ENCODE peak calls at places on chromosome 17, in five cellular contexts. One of them, this sample, is unnamed.

GRCh38 chr17:18139949-18140348 is 31.4 kb downstream of the MYO15A start:
- DNase-seq in upper lobe of right lung: no peak
- DNase-seq in pancreas: no peak
- DNase-seq in heart right ventricle: no peak
- DNase-seq in GM12878: no peak
- DNase-seq in this sample: no peak

GRCh38 chr17:74842599-74843351 is 16.9 kb downstream of the GRIN2C start:
- DNase-seq in GM12878: no peak
- DNase-seq in upper lobe of right lung: peak; percentile 92
- DNase-seq in heart right ventricle: peak; percentile 62
- DNase-seq in pancreas: peak; percentile 69
- DNase-seq in this sample: no peak

GRCh38 chr17:44539664-44540063 is 17.6 kb upstream of the FZD2 start:
- DNase-seq in heart right ventricle: no peak
- DNase-seq in GM12878: no peak
- DNase-seq in pancreas: no peak
- DNase-seq in upper lobe of right lung: no peak
- DNase-seq in this sample: no peak

GRCh38 chr17:15247891-15248529 is 17.1 kb downstream of the PMP22 start:
- DNase-seq in pancreas: no peak
- DNase-seq in GM12878: no peak
- DNase-seq in upper lobe of right lung: no peak
- DNase-seq in heart right ventricle: no peak
- DNase-seq in this sample: no peak

GRCh38 chr17:36592711-36593321 is 1.1 kb downstream of the DHRS11 start:
- DNase-seq in heart right ventricle: no peak
- DNase-seq in GM12878: no peak
- DNase-seq in pancreas: no peak
- DNase-seq in upper lobe of right lung: no peak
- DNase-seq in this sample: no peak

GRCh38 chr17:83152745-83153611 is 73.6 kb downstream of the METRNL start:
- DNase-seq in heart right ventricle: peak; percentile 65
- DNase-seq in upper lobe of right lung: no peak
- DNase-seq in pancreas: no peak
- DNase-seq in GM12878: no peak
- DNase-seq in this sample: no peak

GRCh38 chr17:58278661-58279015 is 2.1 kb downstream of the MPO start:
- DNase-seq in upper lobe of right lung: peak; percentile 69
- DNase-seq in pancreas: no peak
- DNase-seq in heart right ventricle: no peak
- DNase-seq in GM12878: no peak
- DNase-seq in this sample: no peak

GRCh38 chr17:39769974-39770587 is 32.3 kb downstream of the GRB7 start:
- DNase-seq in upper lobe of right lung: no peak
- DNase-seq in GM12878: peak; percentile 84
- DNase-seq in heart right ventricle: no peak
- DNase-seq in pancreas: no peak
- DNase-seq in this sample: no peak

GRCh38 chr17:56917559-56918296 is 3.9 kb upstream of the TRIM25 start:
- DNase-seq in pancreas: no peak
- DNase-seq in heart right ventricle: no peak
- DNase-seq in GM12878: no peak
- DNase-seq in upper lobe of right lung: no peak
- DNase-seq in this sample: no peak

GRCh38 chr17:82297280-82297803 is 20.1 kb downstream of the CD7 start:
- DNase-seq in pancreas: peak; percentile 72
- DNase-seq in upper lobe of right lung: peak; percentile 92
- DNase-seq in heart right ventricle: peak; percentile 67
- DNase-seq in GM12878: peak; percentile 50
- DNase-seq in this sample: peak; percentile 98

GRCh38 chr17:66533572-66533971 is 231.2 kb downstream of the PRKCA start:
- DNase-seq in pancreas: no peak
- DNase-seq in GM12878: no peak
- DNase-seq in heart right ventricle: no peak
- DNase-seq in upper lobe of right lung: no peak
- DNase-seq in this sample: no peak

GRCh38 chr17:80068301-80069160 is 32.1 kb downstream of the CCDC40 start:
- DNase-seq in pancreas: peak; percentile 63
- DNase-seq in heart right ventricle: peak; percentile 32
- DNase-seq in GM12878: no peak
- DNase-seq in upper lobe of right lung: no peak
- DNase-seq in this sample: no peak

GRCh38 chr17:82367724-82368524 is 3.6 kb upstream of the UTS2R start:
- DNase-seq in pancreas: no peak
- DNase-seq in GM12878: no peak
- DNase-seq in heart right ventricle: no peak
- DNase-seq in upper lobe of right lung: no peak
- DNase-seq in this sample: no peak

GRCh38 chr17:69388791-69389442 is 25.6 kb upstream of the MAP2K6 start:
- DNase-seq in pancreas: no peak
- DNase-seq in GM12878: no peak
- DNase-seq in heart right ventricle: no peak
- DNase-seq in upper lobe of right lung: no peak
- DNase-seq in this sample: no peak

GRCh38 chr17:74444406-74444805 is 12.5 kb downstream of the GPRC5C start:
- DNase-seq in heart right ventricle: no peak
- DNase-seq in upper lobe of right lung: peak; percentile 70
- DNase-seq in GM12878: no peak
- DNase-seq in pancreas: no peak
- DNase-seq in this sample: no peak

GRCh38 chr17:77924757-77925336 is 33.7 kb upstream of the TNRC6C start:
- DNase-seq in pancreas: no peak
- DNase-seq in upper lobe of right lung: no peak
- DNase-seq in heart right ventricle: peak; percentile 72
- DNase-seq in GM12878: no peak
- DNase-seq in this sample: no peak

GRCh38 chr17:57260325-57261083 is 4.2 kb downstream of the MSI2 start:
- DNase-seq in pancreas: no peak
- DNase-seq in GM12878: no peak
- DNase-seq in upper lobe of right lung: no peak
- DNase-seq in heart right ventricle: no peak
- DNase-seq in this sample: no peak

GRCh38 chr17:12342609-12343248 is 322.1 kb downstream of the MAP2K4 start:
- DNase-seq in upper lobe of right lung: no peak
- DNase-seq in heart right ventricle: no peak
- DNase-seq in pancreas: peak; percentile 16
- DNase-seq in GM12878: no peak
- DNase-seq in this sample: no peak

GRCh38 chr17:81309859-81310839 is 15.0 kb upstream of the SLC38A10 start:
- DNase-seq in heart right ventricle: no peak
- DNase-seq in upper lobe of right lung: no peak
- DNase-seq in GM12878: no peak
- DNase-seq in pancreas: no peak
- DNase-seq in this sample: no peak

GRCh38 chr17:17928422-17929386 is 43.5 kb downstream of the TOM1L2 start:
- DNase-seq in heart right ventricle: no peak
- DNase-seq in GM12878: no peak
- DNase-seq in upper lobe of right lung: no peak
- DNase-seq in pancreas: no peak
- DNase-seq in this sample: no peak

GRCh38 chr17:29103341-29103740 is 60.4 kb downstream of the PIPOX start:
- DNase-seq in heart right ventricle: no peak
- DNase-seq in upper lobe of right lung: no peak
- DNase-seq in GM12878: no peak
- DNase-seq in pancreas: no peak
- DNase-seq in this sample: no peak

DNA sequence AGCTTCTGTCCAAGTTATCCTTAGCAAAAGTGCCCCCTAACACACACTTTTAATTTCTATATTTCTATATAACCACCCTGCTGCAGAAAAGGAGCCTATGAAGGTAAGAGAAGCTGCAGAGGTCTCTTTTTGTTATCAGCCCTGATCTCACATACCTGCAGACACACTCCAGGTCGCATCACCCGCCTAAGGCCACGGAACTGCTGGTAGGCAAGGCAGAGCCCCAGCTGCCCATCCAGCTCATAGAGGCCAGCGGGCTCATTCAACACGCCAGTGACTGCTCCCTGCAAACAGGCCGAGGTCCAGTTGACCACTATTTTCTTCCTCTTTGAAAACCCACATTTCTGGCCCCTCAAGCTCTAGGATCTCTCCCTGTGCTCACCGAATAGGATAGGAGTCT is 12.2 kb downstream of the CTC1 start:
- DNase-seq in GM12878: no peak
- DNase-seq in pancreas: no peak
- DNase-seq in heart right ventricle: no peak
- DNase-seq in upper lobe of right lung: no peak
- DNase-seq in this sample: no peak
- H3K36me3 ChIP-seq in GM12878: peaks cover 31% of the 10 kb centered on the region
- H3K36me3 ChIP-seq in pancreas: no peaks in the 10 kb centered on the region
- H3K36me3 ChIP-seq in heart right ventricle: peaks cover 99% of the 10 kb centered on the region
- H3K36me3 ChIP-seq in upper lobe of right lung: peaks cover 100% of the 10 kb centered on the region
- H3K36me3 ChIP-seq in this sample: no peaks in the 10 kb centered on the region

GRCh38 chr17:32127156-32127897 is 15.0 kb upstream of the RHOT1 start:
- DNase-seq in heart right ventricle: peak; percentile 87
- DNase-seq in GM12878: peak; percentile 69
- DNase-seq in pancreas: peak; percentile 74
- DNase-seq in upper lobe of right lung: peak; percentile 94
- DNase-seq in this sample: no peak

GRCh38 chr17:32126746-32127145 is 15.6 kb upstream of the RHOT1 start:
- DNase-seq in heart right ventricle: no peak
- DNase-seq in pancreas: no peak
- DNase-seq in upper lobe of right lung: no peak
- DNase-seq in GM12878: no peak
- DNase-seq in this sample: no peak

GRCh38 chr17:32124985-32125847 is 17.1 kb upstream of the RHOT1 start:
- DNase-seq in heart right ventricle: no peak
- DNase-seq in upper lobe of right lung: no peak
- DNase-seq in pancreas: no peak
- DNase-seq in GM12878: no peak
- DNase-seq in this sample: no peak

GRCh38 chr17:32126325-32126724 is 16.0 kb upstream of the RHOT1 start:
- DNase-seq in pancreas: no peak
- DNase-seq in GM12878: no peak
- DNase-seq in upper lobe of right lung: no peak
- DNase-seq in heart right ventricle: no peak
- DNase-seq in this sample: no peak

DNA sequence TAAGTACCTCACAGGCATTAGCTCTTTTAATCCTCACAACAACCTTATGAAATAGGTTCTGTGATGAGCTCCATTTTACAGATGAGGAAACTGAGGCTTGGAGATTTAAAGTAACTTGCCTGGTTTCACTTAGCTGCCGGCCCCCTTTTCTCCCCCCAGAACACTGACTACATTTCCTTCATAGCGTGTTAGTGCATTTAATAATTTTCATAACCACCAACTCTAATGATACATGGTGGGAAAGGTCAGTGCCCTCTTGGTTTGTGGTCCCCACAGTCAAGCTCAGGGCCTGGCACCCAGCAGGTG is 16.5 kb upstream of the RHOT1 start:
- DNase-seq in GM12878: no peak
- DNase-seq in pancreas: no peak
- DNase-seq in upper lobe of right lung: no peak
- DNase-seq in heart right ventricle: no peak
- DNase-seq in this sample: no peak
- H3K4me1 ChIP-seq in GM12878: peaks cover 7% of the 10 kb centered on the region
- H3K4me1 ChIP-seq in pancreas: peaks cover 7% of the 10 kb centered on the region
- H3K4me1 ChIP-seq in upper lobe of right lung: peaks cover 8% of the 10 kb centered on the region
- H3K4me1 ChIP-seq in heart right ventricle: peaks cover 11% of the 10 kb centered on the region
- H3K4me1 ChIP-seq in this sample: peaks cover 26% of the 10 kb centered on the region

DNA sequence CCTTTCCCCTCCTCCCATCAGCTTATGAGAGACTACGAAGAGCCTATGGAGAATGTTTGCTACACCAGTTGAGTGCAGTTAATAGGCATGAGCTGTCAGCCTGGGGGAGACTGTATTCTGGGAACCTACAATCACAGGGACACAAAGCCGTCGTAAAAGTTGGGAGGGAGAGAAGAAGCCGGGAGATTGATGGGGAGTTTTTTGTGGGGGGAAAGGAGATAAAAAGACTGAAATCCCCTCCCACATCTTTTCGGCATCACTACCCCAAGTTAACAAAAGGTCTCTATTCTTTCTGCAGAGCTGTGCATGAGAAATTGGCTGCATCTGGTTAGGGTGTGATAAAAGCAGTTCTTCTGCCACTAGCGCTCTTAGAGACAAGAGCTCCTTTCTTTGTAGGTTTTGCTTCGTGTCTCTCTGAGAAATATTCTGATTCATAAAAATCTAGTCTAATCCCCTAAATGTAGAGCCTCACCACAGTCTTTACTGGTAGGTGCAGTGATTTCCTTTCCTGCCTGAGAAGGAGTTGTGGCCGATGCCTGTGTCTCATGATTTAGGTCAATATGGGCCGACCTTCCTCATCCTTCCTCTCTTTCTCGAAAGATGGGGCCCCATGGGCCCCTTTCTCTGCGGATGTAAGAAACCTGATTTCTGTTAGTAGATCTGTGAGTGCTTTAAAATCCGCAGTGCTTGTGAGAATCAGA is 77.4 kb downstream of the BPTF start:
- DNase-seq in pancreas: no peak
- DNase-seq in upper lobe of right lung: no peak
- DNase-seq in GM12878: no peak
- DNase-seq in heart right ventricle: no peak
- DNase-seq in this sample: no peak
- H3K36me3 ChIP-seq in pancreas: no peaks in the 10 kb centered on the region
- H3K36me3 ChIP-seq in upper lobe of right lung: peaks cover 84% of the 10 kb centered on the region
- H3K36me3 ChIP-seq in GM12878: peaks cover 21% of the 10 kb centered on the region
- H3K36me3 ChIP-seq in heart right ventricle: peaks cover 100% of the 10 kb centered on the region
- H3K36me3 ChIP-seq in this sample: peaks cover 66% of the 10 kb centered on the region

GRCh38 chr17:50047083-50047482 is 8.8 kb upstream of the ITGA3 start:
- DNase-seq in pancreas: no peak
- DNase-seq in GM12878: no peak
- DNase-seq in upper lobe of right lung: no peak
- DNase-seq in heart right ventricle: no peak
- DNase-seq in this sample: no peak

GRCh38 chr17:50046667-50047066 is 9.2 kb upstream of the ITGA3 start:
- DNase-seq in pancreas: no peak
- DNase-seq in heart right ventricle: no peak
- DNase-seq in upper lobe of right lung: no peak
- DNase-seq in GM12878: no peak
- DNase-seq in this sample: no peak

GRCh38 chr17:50048146-50048720 is 7.7 kb upstream of the ITGA3 start:
- DNase-seq in upper lobe of right lung: no peak
- DNase-seq in GM12878: no peak
- DNase-seq in heart right ventricle: no peak
- DNase-seq in pancreas: no peak
- DNase-seq in this sample: no peak

GRCh38 chr17:50048988-50049387 is 6.9 kb upstream of the ITGA3 start:
- DNase-seq in upper lobe of right lung: no peak
- DNase-seq in heart right ventricle: no peak
- DNase-seq in pancreas: no peak
- DNase-seq in GM12878: no peak
- DNase-seq in this sample: no peak

DNA sequence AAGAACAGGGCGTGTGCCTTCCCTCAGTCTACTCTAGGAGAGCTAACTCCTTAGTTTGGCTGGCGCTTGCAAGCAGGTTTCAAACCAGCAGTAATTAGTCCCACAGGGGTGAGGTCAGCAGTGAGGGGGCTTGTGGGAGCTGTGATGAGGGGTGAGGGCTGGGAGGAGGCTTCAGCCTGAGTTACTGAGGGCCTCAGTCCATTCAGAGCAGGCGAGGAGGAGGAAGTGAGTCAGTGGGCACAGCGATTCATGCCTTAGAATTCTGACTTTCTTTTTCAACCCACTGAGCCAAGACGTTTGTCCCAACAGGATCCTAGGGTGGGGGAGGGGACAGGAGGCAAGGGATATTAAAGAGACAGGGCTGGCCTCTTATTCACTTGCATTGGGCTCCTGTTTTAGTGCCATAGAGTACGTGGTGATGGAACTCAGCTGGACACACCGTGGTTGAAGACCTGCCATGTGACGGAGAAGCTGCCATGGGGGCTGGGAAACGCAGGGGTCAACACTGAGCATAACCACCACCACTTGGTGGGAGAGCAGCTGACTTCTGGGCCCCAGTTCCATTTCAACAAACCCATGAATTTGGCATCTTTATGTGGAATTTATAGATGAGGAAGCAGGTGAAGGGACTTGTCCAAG is 8.3 kb upstream of the ITGA3 start:
- DNase-seq in pancreas: no peak
- DNase-seq in GM12878: no peak
- DNase-seq in heart right ventricle: no peak
- DNase-seq in upper lobe of right lung: no peak
- DNase-seq in this sample: no peak
- H3K4me1 ChIP-seq in pancreas: peaks cover 42% of the 10 kb centered on the region
- H3K4me1 ChIP-seq in GM12878: peaks cover 9% of the 10 kb centered on the region
- H3K4me1 ChIP-seq in heart right ventricle: peaks cover 17% of the 10 kb centered on the region
- H3K4me1 ChIP-seq in upper lobe of right lung: peaks cover 53% of the 10 kb centered on the region
- H3K4me1 ChIP-seq in this sample: peaks cover 28% of the 10 kb centered on the region

This sample was measured in vagina.